ENCODE peak calls at places on chromosomes 12 and 14, in four cellular contexts. F, A, U and R are unnamed samples.

GRCh38 chr12:66268562-66268961 is 33.7 kb upstream of the HELB start:
- DNase-seq in F (no peak), A (peak), U (no peak), R (no peak)

GRCh38 chr12:108861878-108862587 is 4.7 kb upstream of the SSH1 start:
- DNase-seq in F (no peak), A (no peak), U (no peak), R (no peak)

GRCh38 chr14:32470161-32470705 is 141.1 kb downstream of the AKAP6 start:
- DNase-seq in F (no peak), A (no peak), U (no peak), R (no peak)

GRCh38 chr14:77868552-77869300 is 68.8 kb downstream of the ADCK1 start:
- DNase-seq in F (no peak), A (no peak), U (no peak), R (no peak)

GRCh38 chr12:111312708-111313107 is 56.2 kb downstream of the PHETA1 start:
- DNase-seq in F (no peak), A (no peak), U (no peak), R (no peak)

GRCh38 chr12:88993655-88994054 is 358.6 kb downstream of the DUSP6 start:
- DNase-seq in F (peak), A (no peak), U (peak), R (no peak)

GRCh38 chr12:4962539-4963486 is 53.1 kb downstream of the KCNA1 start:
- DNase-seq in F (no peak), A (no peak), U (no peak), R (no peak)

GRCh38 chr12:40152783-40153383 is 47.0 kb upstream of the SLC2A13 start:
- DNase-seq in F (peak), A (no peak), U (peak), R (peak)

GRCh38 chr12:481422-481821 is 21.7 kb downstream of the B4GALNT3 start:
- DNase-seq in F (peak), A (no peak), U (no peak), R (no peak)

GRCh38 chr12:16581416-16581815 is 24.5 kb downstream of the LMO3 start:
- DNase-seq in F (peak), A (no peak), U (no peak), R (no peak)

GRCh38 chr12:92049403-92049802 is 96.2 kb downstream of the BTG1 start:
- DNase-seq in F (no peak), A (peak), U (no peak), R (no peak)

GRCh38 chr12:21697829-21698630 is 40.4 kb upstream of the LDHB start:
- DNase-seq in F (peak), A (no peak), U (peak), R (no peak)

DNA sequence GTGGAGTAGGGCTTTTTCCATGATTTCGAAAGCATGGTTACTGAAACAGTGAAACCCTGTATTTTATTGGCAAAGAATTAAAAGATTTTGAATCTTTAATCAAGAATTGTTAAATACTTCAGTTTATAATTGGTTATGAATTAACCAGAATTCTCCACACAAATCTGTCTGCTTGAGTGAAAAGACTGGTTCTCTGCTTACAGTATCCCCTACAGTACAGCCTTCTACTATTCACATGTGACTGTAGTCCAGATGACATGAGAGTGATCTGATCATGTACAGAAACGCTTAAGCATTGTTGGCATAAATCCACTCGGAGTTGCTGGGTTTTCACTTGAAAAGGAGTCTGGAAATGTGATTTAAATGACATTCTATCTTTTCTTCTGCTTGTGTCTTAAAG is 221.9 kb upstream of the LRIG3 start:
- DNase-seq in F (no peak), A (no peak), U (no peak), R (no peak)
- TF ChIP-seq ETV6 in F (no peak), A (no peak), U (no peak), R (no peak)

GRCh38 chr12:13371797-13372196 is 175.3 kb downstream of the EMP1 start:
- DNase-seq in F (no peak), A (no peak), U (no peak), R (no peak)
- TF ChIP-seq ESRRA in F (no peak), A (no peak), U (no peak), R (no peak)

DNA sequence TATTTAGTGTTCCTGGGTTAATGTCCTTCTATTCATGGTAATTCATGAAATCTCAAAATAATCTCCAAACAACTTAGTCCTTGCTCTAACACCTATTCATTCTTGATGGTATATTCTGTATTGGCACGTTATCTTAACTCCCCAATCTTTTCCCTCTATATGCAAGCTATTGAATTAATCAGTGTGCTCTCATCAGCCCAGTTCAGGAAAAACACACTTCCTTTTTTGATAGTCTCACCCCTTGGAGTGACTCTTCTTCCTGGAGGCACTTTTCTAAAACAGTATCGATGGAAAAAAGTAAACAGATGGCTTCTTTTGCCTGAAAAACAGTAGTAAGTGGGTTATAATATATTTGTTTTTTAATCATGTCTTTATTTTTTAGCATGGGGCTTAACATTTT is 28.6 kb downstream of the TULP3 start:
- DNase-seq in F (no peak), A (no peak), U (no peak), R (no peak)
- TF ChIP-seq ETV6 in F (no peak), A (no peak), U (no peak), R (no peak)

GRCh38 chr14:100614803-100615202 is 27.6 kb upstream of the BEGAIN start:
- DNase-seq in F (no peak), A (no peak), U (no peak), R (no peak)

GRCh38 chr14:100615736-100616695 is 28.8 kb upstream of the BEGAIN start:
- DNase-seq in F (no peak), A (no peak), U (no peak), R (no peak)

GRCh38 chr14:100617715-100618693 is 30.8 kb upstream of the BEGAIN start:
- DNase-seq in F (no peak), A (no peak), U (no peak), R (no peak)

GRCh38 chr14:100618763-100619320 is 31.6 kb upstream of the BEGAIN start:
- DNase-seq in F (no peak), A (no peak), U (no peak), R (no peak)

GRCh38 chr14:100616854-100617714 is 29.9 kb upstream of the BEGAIN start:
- DNase-seq in F (no peak), A (no peak), U (no peak), R (no peak)
- TF ChIP-seq ESRRA in F (no peak), A (no peak), U (no peak), R (no peak)

GRCh38 chr14:104085889-104086201 is 345 bp downstream of the ASPG start:
- DNase-seq in F (no peak), A (no peak), U (no peak), R (no peak)

GRCh38 chr14:104086661-104087461 is 1.4 kb downstream of the ASPG start:
- DNase-seq in F (no peak), A (no peak), U (no peak), R (peak)

GRCh38 chr14:104086210-104086660 is 735 bp downstream of the ASPG start:
- DNase-seq in F (no peak), A (no peak), U (no peak), R (no peak)

GRCh38 chr14:104084251-104085002 is 1.1 kb upstream of the ASPG start:
- DNase-seq in F (no peak), A (no peak), U (no peak), R (no peak)

DNA sequence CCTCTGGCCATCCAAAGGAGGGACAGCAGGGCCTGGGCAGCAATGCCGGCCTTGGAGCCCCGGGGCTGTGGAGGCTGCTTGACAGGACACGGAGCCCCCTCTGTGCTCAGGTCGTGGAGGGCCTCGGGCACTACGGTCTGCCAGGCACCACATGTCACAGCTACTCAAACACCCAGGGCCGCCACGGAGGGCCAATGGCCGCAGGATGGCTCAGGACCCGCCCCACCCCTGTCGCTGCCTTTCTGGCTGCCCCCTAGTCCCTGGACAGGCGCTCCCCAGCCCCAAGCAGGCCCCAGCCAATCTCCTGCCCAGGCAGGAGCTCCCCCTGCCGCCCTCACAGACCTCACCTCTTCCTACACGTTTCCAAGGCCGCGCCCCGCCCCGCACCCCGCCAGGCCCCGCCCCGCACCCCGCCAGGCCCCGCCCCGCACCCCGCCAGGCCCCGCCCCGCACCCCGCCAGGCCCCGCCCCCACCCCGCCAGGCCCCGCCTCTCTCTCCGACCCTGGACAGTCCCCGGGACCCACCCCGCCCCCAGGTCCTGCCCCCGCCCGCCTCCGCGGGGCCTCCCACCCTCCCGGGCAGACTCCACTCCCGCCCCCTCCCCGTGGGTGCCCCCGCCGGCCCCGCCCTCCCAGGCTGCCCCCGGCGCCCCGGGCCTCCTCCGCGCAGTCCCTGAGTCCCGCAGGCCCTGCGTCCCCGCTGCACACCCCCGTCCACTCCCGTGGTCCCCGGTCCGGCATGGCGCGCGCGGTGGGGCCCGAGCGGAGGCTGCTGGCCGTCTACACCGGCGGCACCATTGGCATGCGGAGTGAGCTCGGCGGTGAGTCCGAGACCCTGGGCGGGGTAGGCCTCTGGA is at the start of gene ASPG:
- DNase-seq in F (no peak), A (no peak), U (peak), R (peak)
- TF ChIP-seq ETV6 in F (no peak), A (no peak), U (no peak), R (no peak)

GRCh38 chr12:132170094-132170636 is 25.9 kb downstream of the NOC4L start:
- DNase-seq in F (no peak), A (no peak), U (no peak), R (no peak)
- TF ChIP-seq ESRRA in F (no peak), A (no peak), U (no peak), R (no peak)

DNA sequence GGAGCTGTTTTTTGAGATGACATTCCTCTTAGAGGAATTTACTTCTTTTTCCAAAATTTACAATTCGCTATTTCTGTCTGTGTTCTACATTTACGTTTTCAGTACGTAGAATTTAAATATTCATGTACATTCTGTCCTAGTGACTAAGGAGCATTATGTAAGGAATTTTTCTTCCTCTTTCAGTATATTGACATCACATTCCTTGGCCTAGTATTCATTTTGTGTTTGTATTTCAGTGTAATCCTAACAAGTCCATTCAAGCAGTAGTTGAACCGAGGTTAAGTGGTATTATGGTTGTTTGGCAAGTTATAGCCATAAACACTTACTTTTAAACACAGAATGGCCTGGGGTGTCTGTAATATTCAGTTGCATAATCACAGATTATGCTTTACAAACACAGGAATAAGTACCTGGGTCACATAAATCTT is 465.2 kb downstream of the PCNX1 start:
- DNase-seq in F (peak), A (no peak), U (no peak), R (no peak)
- TF ChIP-seq ETV6 in F (no peak), A (no peak), U (no peak), R (no peak)

DNA sequence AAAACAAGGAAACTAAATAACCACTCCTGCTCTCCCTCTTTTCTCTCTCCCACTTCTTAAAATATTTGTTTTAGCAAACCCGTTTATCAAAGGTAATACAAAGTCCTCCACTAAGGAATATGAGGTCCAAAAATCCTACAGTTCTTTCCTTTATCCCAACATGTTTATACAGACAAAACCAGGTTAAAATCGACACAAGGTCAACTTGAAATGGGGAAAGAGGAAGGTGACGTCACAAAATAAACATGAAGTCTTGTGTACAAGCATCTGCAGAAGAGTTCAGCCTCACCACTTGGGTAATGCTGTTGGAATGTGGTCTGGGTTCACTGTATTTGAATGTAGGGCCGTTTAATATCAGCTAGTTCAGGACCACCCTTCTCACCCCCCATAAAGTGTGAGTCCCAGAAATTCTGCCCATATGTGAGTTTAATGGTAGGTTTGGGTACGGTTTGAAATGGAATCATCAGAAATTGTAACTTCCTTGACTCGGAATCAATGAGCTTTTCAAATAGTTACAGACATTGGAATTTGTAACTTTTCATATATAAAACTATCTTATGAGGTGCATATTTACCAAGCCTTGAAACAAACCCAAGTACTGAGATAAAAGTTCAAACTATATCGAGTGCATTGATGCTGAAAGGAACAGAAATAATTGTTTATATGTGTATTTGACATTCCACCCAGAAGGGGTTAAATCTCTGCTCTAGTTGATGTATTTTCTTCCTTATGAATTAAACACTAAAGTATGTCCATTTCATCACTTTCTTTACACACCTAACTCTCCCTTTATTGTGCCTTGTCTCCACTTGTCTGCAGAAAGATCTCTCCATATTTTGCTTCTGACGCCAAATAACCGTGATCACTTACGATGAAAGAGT is 120.1 kb upstream of the SLC38A2 start:
- DNase-seq in F (peak), A (no peak), U (no peak), R (no peak)
- TF ChIP-seq ESRRA in F (peak), A (no peak), U (peak), R (no peak)

GRCh38 chr12:9342614-9343353 is 134.6 kb upstream of the PZP start:
- DNase-seq in F (peak), A (no peak), U (no peak), R (no peak)

GRCh38 chr12:9337656-9338055 is 129.5 kb upstream of the PZP start:
- DNase-seq in F (no peak), A (no peak), U (no peak), R (no peak)

GRCh38 chr12:9341260-9341585 is 133.0 kb upstream of the PZP start:
- DNase-seq in F (no peak), A (no peak), U (no peak), R (no peak)

GRCh38 chr12:9344540-9344939 is 136.3 kb upstream of the PZP start:
- DNase-seq in F (no peak), A (no peak), U (no peak), R (no peak)

DNA sequence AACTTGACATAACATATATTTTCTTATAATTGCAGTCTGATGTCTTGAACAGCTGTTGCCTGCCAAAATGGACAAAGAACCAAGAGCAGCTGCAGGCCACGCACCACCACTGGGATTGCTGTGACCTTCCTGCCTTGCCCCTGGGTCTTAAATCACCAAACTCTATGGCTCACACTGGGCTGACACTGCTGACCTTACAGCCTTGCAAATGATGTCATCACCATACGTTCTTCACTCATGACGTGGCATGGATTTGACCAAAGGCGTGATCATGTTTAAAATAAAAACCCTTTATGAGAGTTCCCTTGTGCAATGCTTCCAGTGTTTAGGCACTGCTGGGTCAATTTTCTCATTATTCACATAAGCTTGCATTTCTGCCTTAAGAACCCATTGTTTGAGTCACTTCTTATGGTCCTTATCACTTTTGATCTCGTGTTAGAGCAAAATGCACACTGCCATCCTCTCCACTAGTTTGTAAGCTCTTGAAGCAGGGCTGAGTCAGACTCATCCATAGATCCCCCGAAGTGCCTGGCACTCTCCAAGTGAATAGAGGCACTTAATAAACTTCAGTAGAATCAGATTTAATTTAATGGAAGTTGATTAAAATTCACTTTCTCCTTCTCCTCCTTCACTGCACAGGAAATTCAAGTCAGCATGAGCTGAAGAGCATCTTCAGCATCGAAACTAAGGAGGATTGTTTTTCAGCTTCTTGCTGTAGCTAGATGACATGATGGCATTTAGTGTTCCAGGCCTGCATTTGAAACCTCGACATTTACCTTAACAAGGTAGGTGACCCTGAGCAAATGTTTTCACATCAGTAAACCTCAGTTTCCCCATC is 132.4 kb upstream of the PZP start:
- DNase-seq in F (no peak), A (no peak), U (peak), R (no peak)
- TF ChIP-seq ETV6 in F (no peak), A (no peak), U (no peak), R (no peak)